ENCODE peak calls at places on chromosomes 7 and 10, in seven cellular contexts. U, L, P, Y, S, H and V are unnamed samples.

GRCh38 chr10:131905603-131906268 is 4.9 kb downstream of the PPP2R2D start:
- DNase-seq in U (no peak), L (no peak), P (no peak), Y (no peak), S (no peak), H (no peak), V (no peak)

GRCh38 chr7:36468361-36469140 is 78.9 kb downstream of the ANLN start:
- DNase-seq in U (no peak), L (no peak), P (no peak), Y (no peak), S (no peak), H (no peak), V (no peak)

GRCh38 chr10:97078280-97079156 is 107.2 kb downstream of the SLIT1 start:
- DNase-seq in U (peak), L (no peak), P (no peak), Y (no peak), S (no peak), H (no peak), V (no peak)

GRCh38 chr10:44962870-44963738 is 3.5 kb downstream of the RASSF4 start:
- DNase-seq in U (peak), L (no peak), P (no peak), Y (no peak), S (no peak), H (no peak), V (no peak)

GRCh38 chr10:50275650-50276235 is 24.4 kb upstream of the ASAH2 start:
- DNase-seq in U (peak), L (peak), P (peak), Y (peak), S (no peak), H (peak), V (peak)

GRCh38 chr7:74275401-74275881 is 13.8 kb upstream of the CLIP2 start:
- DNase-seq in U (peak), L (no peak), P (no peak), Y (peak), S (no peak), H (no peak), V (peak)

GRCh38 chr10:8052344-8052969 is 2.0 kb upstream of the GATA3 start:
- DNase-seq in U (no peak), L (no peak), P (no peak), Y (peak), S (no peak), H (no peak), V (peak)

GRCh38 chr10:31910016-31910415 is 18.6 kb downstream of the ARHGAP12 start:
- DNase-seq in U (no peak), L (no peak), P (no peak), Y (no peak), S (no peak), H (no peak), V (no peak)

GRCh38 chr7:116979430-116979829 is 26.1 kb downstream of the ST7 start:
- DNase-seq in U (no peak), L (no peak), P (no peak), Y (no peak), S (no peak), H (no peak), V (no peak)

GRCh38 chr7:132276986-132277716 is 299.1 kb downstream of the PLXNA4 start:
- DNase-seq in U (no peak), L (no peak), P (no peak), Y (no peak), S (no peak), H (no peak), V (no peak)

GRCh38 chr10:122307669-122308486 is 36.8 kb downstream of the BTBD16 start:
- DNase-seq in U (no peak), L (no peak), P (peak), Y (no peak), S (peak), H (peak), V (no peak)

GRCh38 chr7:133858311-133858710 is 268.8 kb upstream of the LRGUK start:
- DNase-seq in U (no peak), L (no peak), P (no peak), Y (no peak), S (no peak), H (no peak), V (no peak)

GRCh38 chr10:28276384-28276783 is 26.5 kb downstream of the MPP7 start:
- DNase-seq in U (no peak), L (no peak), P (no peak), Y (no peak), S (no peak), H (no peak), V (no peak)

GRCh38 chr7:2508327-2509231 is 11.0 kb upstream of the LFNG start:
- DNase-seq in U (no peak), L (peak), P (peak), Y (peak), S (no peak), H (peak), V (peak)

GRCh38 chr10:133618851-133619250 is 7.7 kb downstream of the FRG2B start:
- DNase-seq in U (no peak), L (no peak), P (no peak), Y (no peak), S (no peak), H (no peak), V (no peak)

GRCh38 chr7:94557211-94557610 is 47.6 kb downstream of the CASD1 start:
- DNase-seq in U (no peak), L (no peak), P (no peak), Y (no peak), S (no peak), H (no peak), V (no peak)

GRCh38 chr7:34991938-34992840 is 45.1 kb downstream of the DPY19L1 start:
- DNase-seq in U (no peak), L (peak), P (no peak), Y (peak), S (no peak), H (no peak), V (peak)

GRCh38 chr7:92835851-92836488 is 403 bp downstream of the CDK6 start:
- DNase-seq in U (no peak), L (peak), P (no peak), Y (peak), S (no peak), H (peak), V (peak)

GRCh38 chr7:114084381-114085312 is 165.8 kb upstream of the PPP1R3A start:
- DNase-seq in U (peak), L (no peak), P (no peak), Y (no peak), S (no peak), H (peak), V (peak)

GRCh38 chr10:101121661-101122045 is 9.4 kb upstream of the TLX1 start:
- DNase-seq in U (no peak), L (no peak), P (no peak), Y (no peak), S (no peak), H (no peak), V (no peak)

GRCh38 chr10:98323221-98324164 is 55.5 kb upstream of the LOXL4 start:
- DNase-seq in U (no peak), L (no peak), P (peak), Y (peak), S (peak), H (no peak), V (peak)

GRCh38 chr10:123781956-123782500 is 109.6 kb downstream of the CPXM2 start:
- DNase-seq in U (peak), L (no peak), P (no peak), Y (no peak), S (no peak), H (no peak), V (no peak)

GRCh38 chr7:158377800-158378623 is 209.6 kb downstream of the PTPRN2 start:
- DNase-seq in U (no peak), L (no peak), P (no peak), Y (no peak), S (no peak), H (no peak), V (no peak)

GRCh38 chr7:35374858-35375257 is 121.0 kb upstream of the TBX20 start:
- DNase-seq in U (no peak), L (no peak), P (no peak), Y (no peak), S (no peak), H (no peak), V (no peak)

GRCh38 chr10:51083280-51083986 is 9.1 kb downstream of the PRKG1 start:
- DNase-seq in U (peak), L (no peak), P (no peak), Y (no peak), S (no peak), H (no peak), V (no peak)

GRCh38 chr7:84108119-84108518 is 86.5 kb downstream of the SEMA3A start:
- DNase-seq in U (no peak), L (no peak), P (no peak), Y (no peak), S (no peak), H (no peak), V (no peak)

GRCh38 chr10:69709366-69709941 is 79.4 kb downstream of the FAM241B start:
- DNase-seq in U (no peak), L (no peak), P (no peak), Y (no peak), S (no peak), H (no peak), V (no peak)

GRCh38 chr10:69899727-69900595 is 98.3 kb downstream of the COL13A1 start:
- DNase-seq in U (peak), L (no peak), P (no peak), Y (no peak), S (no peak), H (no peak), V (no peak)

GRCh38 chr7:113677811-113678210 is 241.0 kb downstream of the PPP1R3A start:
- DNase-seq in U (no peak), L (no peak), P (no peak), Y (no peak), S (no peak), H (no peak), V (no peak)

GRCh38 chr7:99313204-99313573 is 12.5 kb upstream of the ARPC1A start:
- DNase-seq in U (no peak), L (no peak), P (no peak), Y (no peak), S (no peak), H (no peak), V (no peak)

GRCh38 chr10:2476236-2476814 is 591.0 kb upstream of the PFKP start:
- DNase-seq in U (no peak), L (no peak), P (no peak), Y (no peak), S (no peak), H (no peak), V (no peak)

GRCh38 chr10:133123746-133124356 is 36.1 kb downstream of the ADGRA1 start:
- DNase-seq in U (no peak), L (no peak), P (no peak), Y (no peak), S (no peak), H (no peak), V (no peak)

GRCh38 chr7:151379193-151379520 is 30.7 kb downstream of the WDR86 start:
- DNase-seq in U (no peak), L (no peak), P (no peak), Y (no peak), S (no peak), H (peak), V (no peak)

GRCh38 chr7:158829342-158830210 is at the start of gene ESYT2:
- DNase-seq in U (peak), L (peak), P (peak), Y (peak), S (peak), H (peak), V (peak)

GRCh38 chr10:122298598-122299301 is 27.7 kb downstream of the BTBD16 start:
- DNase-seq in U (peak), L (peak), P (peak), Y (peak), S (no peak), H (peak), V (peak)

GRCh38 chr7:106064329-106064728 is 47.8 kb downstream of the SYPL1 start:
- DNase-seq in U (no peak), L (no peak), P (no peak), Y (no peak), S (no peak), H (no peak), V (no peak)

GRCh38 chr10:30915141-30915540 is 116.5 kb downstream of the ZNF438 start:
- DNase-seq in U (no peak), L (no peak), P (no peak), Y (no peak), S (no peak), H (no peak), V (no peak)